ENCODE peak calls at places on chromosomes 16 and 17, in five cellular contexts. C is transverse colon, O is upper lobe of left lung, M is mammary epithelial cell, T is cardiac muscle cell. S is an unnamed sample.

GRCh38 chr17:50428831-50429424 is 2.9 kb downstream of the ACSF2 start:
- DNase-seq in T (no peak), C (peak; percentile 43), O (peak; percentile 56), M (peak; percentile 95), S (no peak)

GRCh38 chr17:13601776-13602551 is at the start of gene HS3ST3A1:
- DNase-seq in M (peak; percentile 57), O (peak; percentile 28), T (peak; percentile 90), C (peak; percentile 15), S (no peak)

GRCh38 chr17:309361-309888 is 43.2 kb downstream of the RPH3AL start:
- DNase-seq in O (no peak), T (peak; percentile 29), M (no peak), C (no peak), S (no peak)

GRCh38 chr17:39114744-39115534 is 36.5 kb downstream of the PLXDC1 start:
- DNase-seq in C (no peak), T (peak; percentile 45), O (no peak), M (no peak), S (no peak)

GRCh38 chr17:35169964-35170363 is 22.3 kb downstream of the UNC45B start:
- DNase-seq in C (no peak), M (no peak), T (no peak), O (no peak), S (no peak)

GRCh38 chr17:21304091-21304490 is 19.6 kb downstream of the MAP2K3 start:
- DNase-seq in M (no peak), C (peak; percentile 6), T (no peak), O (peak; percentile 23), S (no peak)

GRCh38 chr16:64152010-64152767 is 969.7 kb downstream of the CDH11 start:
- DNase-seq in M (no peak), C (no peak), T (no peak), O (no peak), S (no peak)

GRCh38 chr17:4566785-4567184 is 6.4 kb upstream of the GGT6 start:
- DNase-seq in T (peak; percentile 70), O (no peak), M (peak; percentile 45), C (peak; percentile 57), S (no peak)

GRCh38 chr16:11383481-11384183 is 38.4 kb downstream of the RMI2 start:
- DNase-seq in M (no peak), C (no peak), T (no peak), O (no peak), S (no peak)

GRCh38 chr17:67388986-67389385 is 11.9 kb downstream of the PITPNC1 start:
- DNase-seq in M (no peak), O (peak; percentile 19), T (no peak), C (no peak), S (no peak)
- TF ChIP-seq CTCF in M (no peak), O (no peak), T (no peak), C (no peak), S (no peak)

GRCh38 chr16:29757950-29758466 is 12.2 kb upstream of the C16orf54 start:
- DNase-seq in C (no peak), T (peak; percentile 90), O (no peak), M (no peak), S (no peak)
- TF ChIP-seq CTCF in C (no peak), T (peak; percentile 48), O (no peak), M (no peak), S (no peak)

GRCh38 chr16:75320435-75320834 is 69.0 kb upstream of the BCAR1 start:
- DNase-seq in O (no peak), M (no peak), C (no peak), T (no peak), S (no peak)
- TF ChIP-seq CTCF in O (no peak), M (no peak), C (no peak), T (no peak), S (no peak)

DNA sequence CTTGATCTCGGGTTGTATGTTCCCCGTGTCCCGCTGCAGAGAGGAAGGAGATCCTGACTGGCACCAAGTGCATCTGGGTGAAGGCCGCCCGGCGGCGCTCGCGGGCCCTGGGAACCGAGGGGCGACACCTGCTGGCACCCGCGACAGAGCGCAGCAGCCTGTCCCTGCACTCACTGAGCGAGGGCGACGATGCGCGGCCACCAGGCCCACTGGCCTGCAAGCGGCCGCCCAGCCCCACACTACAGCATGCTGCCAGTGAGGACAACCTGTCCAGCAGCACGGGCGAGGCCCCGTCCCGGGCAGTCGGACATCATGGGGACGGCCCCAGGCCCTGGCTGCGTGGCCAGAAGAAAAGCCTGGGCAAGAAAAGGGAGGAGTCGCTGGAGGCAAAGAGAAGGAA is 7.5 kb downstream of the BTBD17 start:
- DNase-seq in T (no peak), C (peak; percentile 55), M (no peak), O (peak; percentile 45), S (peak; percentile 23)
- TF ChIP-seq CTCF in T (peak; percentile 39), C (peak; percentile 48), M (no peak), O (no peak), S (no peak)

S was measured in activated B cell treated with CpG ODN at 0.5 μM for 24 hours.